ENCODE peak calls at places on chromosomes 2 and 18, in five cellular contexts. O is mesenteric fat pad, B is neuronal stem cell, C is neural crest cell, W is erythroblast. G is an unnamed sample.

GRCh38 chr2:54402350-54402749 is 53.8 kb upstream of the SPTBN1 start:
- DNase-seq in O (no peak), B (no peak), C (no peak), W (no peak), G (peak)

GRCh38 chr2:96251721-96252292 is 14.0 kb downstream of the TMEM127 start:
- DNase-seq in O (no peak), B (peak), C (peak), W (peak), G (no peak)

GRCh38 chr2:158154596-158154995 is 52.9 kb downstream of the UPP2 start:
- DNase-seq in O (no peak), B (no peak), C (no peak), W (no peak), G (no peak)

GRCh38 chr18:13551841-13552733 is 174.3 kb downstream of the FAM210A start:
- DNase-seq in O (no peak), B (no peak), C (no peak), W (no peak), G (no peak)

GRCh38 chr2:19989681-19990415 is at the start of gene WDR35:
- DNase-seq in O (peak), B (peak), C (peak), W (peak), G (peak)

GRCh38 chr18:43847164-43848091 is 570.1 kb upstream of the SYT4 start:
- DNase-seq in O (no peak), B (no peak), C (no peak), W (no peak), G (no peak)

GRCh38 chr2:101433465-101433864 is 41.4 kb downstream of the RFX8 start:
- DNase-seq in O (no peak), B (no peak), C (no peak), W (no peak), G (no peak)

GRCh38 chr2:207768168-207768890 is 1.4 kb downstream of the FZD5 start:
- DNase-seq in O (no peak), B (peak), C (peak), W (peak), G (peak)

GRCh38 chr2:73516033-73516432 is 126.2 kb downstream of the NAT8 start:
- DNase-seq in O (no peak), B (no peak), C (no peak), W (no peak), G (no peak)

GRCh38 chr18:33666915-33667314 is 88.9 kb downstream of the ASXL3 start:
- DNase-seq in O (no peak), B (no peak), C (no peak), W (no peak), G (peak)